ENCODE peak calls at places on chromosome 14, in six cellular contexts. A is neuronal stem cell, Q is Peyer's patch, U is left ventricle myocardium inferior, Z is lower lobe of right lung, K is uterus. E is an unnamed sample.

GRCh38 chr14:77409131-77409533 is 14.2 kb downstream of the NOXRED1 start:
- DNase-seq in Z (no peak), U (no peak), A (no peak), Q (no peak), K (no peak), E (no peak)

GRCh38 chr14:64702493-64703392 is 1.5 kb upstream of the PLEKHG3 start:
- DNase-seq in A (no peak), K (peak; percentile 44), U (no peak), Q (peak; percentile 73), Z (peak; percentile 80), E (no peak)

GRCh38 chr14:72753879-72754400 is 140.0 kb downstream of the DPF3 start:
- DNase-seq in Q (no peak), K (no peak), A (no peak), U (no peak), Z (no peak), E (no peak)

GRCh38 chr14:101564819-101565698 is 3.8 kb downstream of the DIO3 start:
- DNase-seq in U (no peak), Z (peak; percentile 40), K (no peak), Q (peak; percentile 45), A (no peak), E (no peak)

GRCh38 chr14:65228436-65228835 is 126.1 kb upstream of the MAX start:
- DNase-seq in Q (no peak), Z (no peak), U (no peak), K (no peak), A (no peak), E (no peak)

GRCh38 chr14:38316922-38317321 is 61.0 kb upstream of the CLEC14A start:
- DNase-seq in A (no peak), Z (no peak), K (no peak), Q (no peak), U (no peak), E (no peak)

GRCh38 chr14:67722293-67722692 is 20.6 kb downstream of the RDH12 start:
- DNase-seq in K (peak; percentile 58), Z (no peak), U (peak; percentile 84), A (no peak), Q (peak; percentile 50), E (no peak)

GRCh38 chr14:103868242-103868897 is 21.0 kb upstream of the PPP1R13B start:
- DNase-seq in K (no peak), A (no peak), Z (no peak), U (no peak), Q (no peak), E (no peak)

GRCh38 chr14:70045715-70046535 is 142.8 kb downstream of the SLC8A3 start:
- DNase-seq in K (no peak), Z (peak; percentile 75), U (peak; percentile 51), Q (peak; percentile 80), A (peak; percentile 55), E (peak; percentile 13)

GRCh38 chr14:89444044-89444443 is 27.0 kb upstream of the FOXN3 start:
- DNase-seq in K (no peak), A (no peak), Z (no peak), Q (no peak), U (no peak), E (no peak)

GRCh38 chr14:92323916-92324818 is 1.2 kb downstream of the SLC24A4 start:
- DNase-seq in A (no peak), K (no peak), U (no peak), Q (no peak), Z (no peak), E (no peak)
- H3K4me3 ChIP-seq in A (no peak overlapping the region), K (no peak overlapping the region), U (peak overlapping the region; percentile 62), Q (peak overlapping the region; percentile 46), Z (peak overlapping the region; percentile 50), E (no peak overlapping the region)

GRCh38 chr14:20997564-20997963 is 1.5 kb upstream of the SLC39A2 start:
- DNase-seq in K (no peak), Q (no peak), Z (no peak), U (no peak), A (no peak), E (no peak)

GRCh38 chr14:20998674-20999366 is at the start of gene SLC39A2:
- DNase-seq in Q (peak; percentile 65), U (peak; percentile 37), A (no peak), Z (no peak), K (no peak), E (no peak)

GRCh38 chr14:20996521-20996920 is 2.6 kb upstream of the SLC39A2 start:
- DNase-seq in Z (no peak), A (no peak), K (no peak), U (no peak), Q (no peak), E (no peak)

GRCh38 chr14:21001218-21001617 is 2.1 kb downstream of the SLC39A2 start:
- DNase-seq in A (no peak), U (no peak), K (no peak), Z (no peak), Q (no peak), E (no peak)

GRCh38 chr14:20998139-20998538 is 954 bp upstream of the SLC39A2 start:
- DNase-seq in U (no peak), K (no peak), Z (no peak), Q (no peak), A (no peak), E (no peak)
- H3K27ac ChIP-seq in U (no peak overlapping the region), K (no peak overlapping the region), Z (no peak overlapping the region), Q (no peak overlapping the region), A (no peak overlapping the region), E (no peak overlapping the region)

DNA sequence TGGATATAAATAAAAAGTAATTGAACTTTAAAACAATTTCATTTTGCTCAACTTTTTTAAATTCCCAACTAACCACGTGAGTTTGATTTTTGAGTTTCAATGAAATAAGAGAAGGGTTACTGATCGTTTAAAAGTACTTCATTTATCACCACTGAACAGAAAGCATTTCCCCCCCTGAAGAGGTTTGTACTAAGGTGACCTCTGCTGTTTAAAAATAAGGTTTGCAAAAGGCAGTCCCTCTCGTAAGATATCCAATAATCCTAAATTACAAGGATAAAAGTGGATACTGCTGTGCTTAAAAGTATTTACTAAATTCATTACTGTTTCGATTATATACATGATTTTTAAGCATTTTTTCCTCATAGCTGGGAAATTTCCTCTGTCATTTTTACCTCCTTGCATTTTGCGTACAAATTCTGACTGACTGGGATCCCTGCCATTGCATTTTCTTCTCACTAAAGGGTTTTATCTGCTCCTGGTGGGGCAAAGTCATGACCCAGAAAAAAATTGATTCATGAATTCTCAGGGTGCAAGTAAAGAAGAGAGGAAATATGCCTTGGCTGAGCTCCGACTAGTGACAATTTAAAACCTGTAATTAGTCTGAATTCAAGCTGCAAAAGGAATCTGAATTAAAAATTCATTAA is 463.8 kb downstream of the PRKD1 start:
- DNase-seq in Q (no peak), Z (no peak), U (no peak), A (no peak), K (no peak), E (no peak)
- H3K9me3 ChIP-seq in Q (no peaks in the 10 kb centered on the region), Z (no peaks in the 10 kb centered on the region), U (no peaks in the 10 kb centered on the region), A (no peaks in the 10 kb centered on the region), K (no peaks in the 10 kb centered on the region), E (no peaks in the 10 kb centered on the region)

GRCh38 chr14:63624701-63625100 is 17.0 kb downstream of the WDR89 start:
- DNase-seq in U (no peak), A (no peak), Z (no peak), K (no peak), Q (no peak), E (no peak)
- H3K4me3 ChIP-seq in U (no peak overlapping the region), A (no peak overlapping the region), Z (no peak overlapping the region), K (no peak overlapping the region), Q (no peak overlapping the region), E (no peak overlapping the region)

GRCh38 chr14:30225171-30225570 is 297.5 kb upstream of the PRKD1 start:
- DNase-seq in K (peak; percentile 16), A (no peak), Q (no peak), U (no peak), Z (no peak), E (no peak)

GRCh38 chr14:30223385-30223785 is 295.7 kb upstream of the PRKD1 start:
- DNase-seq in U (peak; percentile 29), Z (peak; percentile 57), Q (no peak), K (peak; percentile 58), A (no peak), E (peak; percentile 87)

GRCh38 chr14:30227436-30227835 is 299.8 kb upstream of the PRKD1 start:
- DNase-seq in A (no peak), K (no peak), Q (no peak), U (peak; percentile 37), Z (no peak), E (peak; percentile 21)

GRCh38 chr14:30223966-30224365 is 296.3 kb upstream of the PRKD1 start:
- DNase-seq in U (no peak), K (peak; percentile 33), Q (no peak), Z (peak; percentile 46), A (no peak), E (no peak)

GRCh38 chr14:30221546-30221945 is 293.9 kb upstream of the PRKD1 start:
- DNase-seq in Z (no peak), U (no peak), Q (no peak), K (no peak), A (no peak), E (no peak)
- H3K27ac ChIP-seq in Z (no peak overlapping the region), U (no peak overlapping the region), Q (no peak overlapping the region), K (no peak overlapping the region), A (no peak overlapping the region), E (no peak overlapping the region)

GRCh38 chr14:79084861-79085260 is 914.7 kb downstream of the NRXN3 start:
- DNase-seq in K (no peak), Q (no peak), Z (no peak), U (no peak), A (no peak), E (no peak)

GRCh38 chr14:79077096-79077495 is 906.9 kb downstream of the NRXN3 start:
- DNase-seq in Q (no peak), A (no peak), Z (no peak), U (no peak), K (no peak), E (no peak)

GRCh38 chr14:79082883-79083282 is 912.7 kb downstream of the NRXN3 start:
- DNase-seq in K (no peak), U (no peak), A (no peak), Q (no peak), Z (no peak), E (no peak)

GRCh38 chr14:79076428-79076827 is 906.3 kb downstream of the NRXN3 start:
- DNase-seq in K (no peak), A (no peak), Q (no peak), U (no peak), Z (no peak), E (no peak)

GRCh38 chr14:79080040-79080439 is 909.9 kb downstream of the NRXN3 start:
- DNase-seq in K (no peak), Z (no peak), A (no peak), Q (no peak), U (no peak), E (no peak)
- H3K9me3 ChIP-seq in K (no peaks in the 10 kb centered on the region), Z (no peaks in the 10 kb centered on the region), A (no peaks in the 10 kb centered on the region), Q (no peaks in the 10 kb centered on the region), U (no peaks in the 10 kb centered on the region), E (no peaks in the 10 kb centered on the region)

E was measured in AG04450.